ENCODE peak calls at places on chromosomes 1 and 21, in five cellular contexts. M is fibroblast of lung; T is CD8-positive, alpha-beta memory T cell; Y is CD8-positive, alpha-beta T cell; R is heart right ventricle. S is an unnamed sample. For H3K9me3 and H3K4me1, the result is how much of the 10 kb centered on the place peaks cover.

GRCh38 chr1:247360991-247361721 is 29.5 kb upstream of the ZNF496 start:
- DNase-seq in T (no peak), R (peak), M (peak), Y (no peak), S (no peak)

GRCh38 chr1:116328671-116329070 is 44.4 kb upstream of the ATP1A1 start:
- DNase-seq in R (no peak), T (no peak), M (no peak), Y (no peak), S (no peak)

GRCh38 chr1:81549588-81550127 is 251.1 kb upstream of the ADGRL2 start:
- DNase-seq in R (no peak), M (peak), T (no peak), Y (no peak), S (no peak)

GRCh38 chr1:75203415-75204277 is 69.5 kb downstream of the LHX8 start:
- DNase-seq in M (peak), R (no peak), T (no peak), Y (no peak), S (peak)

GRCh38 chr21:41926068-41926806 is 27.6 kb downstream of the C2CD2 start:
- DNase-seq in T (no peak), Y (peak), R (no peak), M (peak), S (peak)

GRCh38 chr1:56973898-56974752 is 8.3 kb upstream of the C8B start:
- DNase-seq in T (no peak), M (no peak), Y (no peak), R (no peak), S (no peak)

GRCh38 chr1:158932171-158932570 is 819 bp downstream of the PYHIN1 start:
- DNase-seq in R (no peak), T (no peak), M (no peak), Y (no peak), S (no peak)

GRCh38 chr21:46424621-46425020 is 34.1 kb upstream of the DIP2A start:
- DNase-seq in M (no peak), R (no peak), Y (peak), T (peak), S (no peak)

GRCh38 chr1:193794239-193794638 is 607.8 kb upstream of the B3GALT2 start:
- DNase-seq in M (peak), R (no peak), T (no peak), Y (no peak), S (no peak)

GRCh38 chr1:66733348-66734017 is 18.8 kb upstream of the DYNLT5 start:
- DNase-seq in R (no peak), M (peak), T (no peak), Y (no peak), S (no peak)

GRCh38 chr1:29800120-29800519 is 563.8 kb downstream of the PTPRU start:
- DNase-seq in M (no peak), T (no peak), Y (no peak), R (no peak), S (no peak)

GRCh38 chr1:100622966-100623762 is 85.2 kb downstream of the GPR88 start:
- DNase-seq in Y (no peak), T (no peak), R (no peak), M (peak), S (no peak)

GRCh38 chr1:62398377-62398776 is 38.5 kb upstream of the USP1 start:
- DNase-seq in R (no peak), Y (no peak), T (no peak), M (peak), S (no peak)

GRCh38 chr1:171286032-171286705 is 27.8 kb upstream of the FMO4 start:
- DNase-seq in T (no peak), M (peak), R (no peak), Y (no peak), S (no peak)

DNA sequence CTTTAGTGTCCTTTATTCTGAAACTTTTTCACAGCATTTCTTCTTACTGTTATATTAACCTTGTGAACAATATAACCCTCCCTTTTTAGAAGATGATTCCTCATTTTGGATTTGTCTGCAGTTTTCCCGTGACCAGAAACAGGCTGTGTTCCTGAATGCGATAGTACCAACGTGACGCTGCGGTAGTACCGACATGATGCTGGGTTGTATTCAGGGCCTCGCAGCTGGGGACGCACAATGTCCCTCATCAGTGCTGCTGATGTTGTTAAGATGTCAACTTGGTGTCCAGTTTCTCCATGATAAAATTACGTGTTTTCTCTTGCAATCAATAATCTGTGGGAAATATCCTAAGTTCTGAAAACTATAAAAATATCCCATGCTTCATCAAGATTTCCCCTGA is 761.4 kb upstream of the TPTE start:
- DNase-seq in Y (no peak), T (no peak), R (no peak), M (no peak), S (no peak)
- H3K9me3 ChIP-seq in Y (under half), T (under half), R (under half), M (under half), S (under half)

GRCh38 chr1:25993197-25993951 is 4.5 kb downstream of the PAFAH2 start:
- DNase-seq in T (no peak), Y (no peak), M (no peak), R (no peak), S (no peak)
- H3K4me1 ChIP-seq in T (half or more), Y (half or more), M (under half), R (half or more), S (under half)

DNA sequence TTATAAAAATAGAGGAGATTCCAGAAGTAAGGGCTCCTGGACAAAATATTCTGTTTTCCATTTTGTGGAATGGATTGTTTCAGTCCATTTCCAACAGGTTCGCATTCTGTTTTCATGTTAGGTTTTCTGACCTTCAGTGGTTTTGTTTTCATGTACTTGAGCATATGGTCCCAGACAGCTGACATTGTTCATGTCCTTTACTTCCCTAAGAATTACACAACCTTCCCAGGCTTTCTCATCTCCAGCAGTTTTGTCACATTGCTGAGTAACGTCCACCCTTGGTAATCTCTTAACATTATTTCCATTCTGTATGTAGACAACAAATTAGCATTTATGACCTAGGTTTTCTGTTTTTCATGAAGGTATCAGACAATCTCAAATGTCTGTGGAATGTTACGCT is 21.0 kb upstream of the ERRFI1 start:
- DNase-seq in M (peak), Y (no peak), R (no peak), T (no peak), S (no peak)
- H3K27ac ChIP-seq in M (peak), Y (no peak), R (peak), T (no peak), S (no peak)

GRCh38 chr1:214762902-214763301 is 159.9 kb downstream of the CENPF start:
- DNase-seq in M (no peak), R (no peak), T (no peak), Y (no peak), S (no peak)

GRCh38 chr1:214764502-214764901 is 161.5 kb downstream of the CENPF start:
- DNase-seq in Y (no peak), R (no peak), M (no peak), T (no peak), S (no peak)

GRCh38 chr1:214761030-214761429 is 158.0 kb downstream of the CENPF start:
- DNase-seq in T (no peak), R (no peak), M (no peak), Y (no peak), S (no peak)
- H3K9me3 ChIP-seq in T (under half), R (half or more), M (under half), Y (under half), S (under half)

GRCh38 chr1:5427026-5427613 is 565.1 kb downstream of the NPHP4 start:
- DNase-seq in M (no peak), T (no peak), Y (no peak), R (no peak), S (no peak)

GRCh38 chr1:5428391-5428790 is 563.8 kb downstream of the NPHP4 start:
- DNase-seq in T (no peak), M (no peak), Y (no peak), R (no peak), S (no peak)

GRCh38 chr1:5432436-5432835 is 559.8 kb downstream of the NPHP4 start:
- DNase-seq in M (no peak), R (no peak), Y (no peak), T (no peak), S (no peak)

GRCh38 chr1:5430136-5430535 is 562.1 kb downstream of the NPHP4 start:
- DNase-seq in Y (no peak), M (no peak), T (no peak), R (no peak), S (no peak)

DNA sequence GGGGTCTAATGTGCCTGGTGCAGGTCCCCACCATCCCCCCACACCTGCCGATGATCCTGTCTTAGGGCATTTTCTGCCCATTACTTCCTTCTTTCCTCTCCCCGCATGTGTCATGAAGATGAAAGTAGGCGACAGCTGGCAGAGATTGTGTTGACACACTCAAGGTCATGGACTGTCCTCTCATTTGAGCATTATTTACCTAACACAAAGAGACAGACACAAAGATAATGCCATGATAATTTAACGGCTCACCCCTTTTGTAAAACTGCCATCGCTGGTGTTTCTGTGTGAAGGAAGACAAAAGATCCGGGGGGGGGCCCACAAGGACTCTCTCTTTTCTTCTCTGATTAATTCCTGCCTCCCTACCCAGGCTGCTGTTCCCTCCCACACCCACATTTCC is 561.3 kb downstream of the NPHP4 start:
- DNase-seq in T (no peak), R (no peak), Y (no peak), M (no peak), S (no peak)
- H3K4me1 ChIP-seq in T (under half), R (under half), Y (under half), M (under half), S (under half)

DNA sequence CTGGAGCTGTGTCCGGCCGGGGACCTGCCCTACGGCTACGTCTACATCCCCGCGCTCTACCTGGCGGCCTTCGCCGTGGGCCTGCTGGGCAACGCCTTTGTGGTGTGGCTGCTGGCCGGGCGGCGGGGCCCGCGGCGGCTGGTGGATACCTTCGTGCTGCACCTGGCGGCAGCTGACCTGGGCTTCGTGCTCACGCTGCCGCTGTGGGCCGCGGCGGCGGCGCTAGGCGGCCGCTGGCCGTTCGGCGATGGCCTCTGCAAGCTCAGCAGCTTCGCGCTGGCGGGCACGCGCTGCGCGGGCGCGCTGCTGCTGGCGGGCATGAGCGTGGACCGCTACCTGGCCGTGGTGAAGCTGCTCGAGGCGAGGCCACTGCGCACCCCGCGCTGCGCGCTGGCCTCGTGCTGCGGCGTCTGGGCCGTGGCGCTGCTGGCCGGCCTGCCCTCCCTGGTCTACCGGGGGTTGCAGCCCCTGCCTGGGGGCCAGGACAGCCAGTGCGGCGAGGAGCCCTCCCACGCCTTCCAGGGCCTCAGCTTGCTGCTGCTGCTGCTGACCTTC is 412 bp downstream of the GPR25 start:
- DNase-seq in T (no peak), Y (no peak), R (no peak), M (no peak), S (peak)
- H3K27ac ChIP-seq in T (no peak), Y (no peak), R (no peak), M (no peak), S (no peak)

GRCh38 chr1:234437423-234438171 is 41.4 kb downstream of the TARBP1 start:
- DNase-seq in T (no peak), R (no peak), Y (no peak), M (peak), S (peak)

GRCh38 chr1:234438579-234438978 is 40.4 kb downstream of the TARBP1 start:
- DNase-seq in Y (no peak), T (no peak), M (no peak), R (no peak), S (no peak)

GRCh38 chr1:234434706-234435105 is 44.3 kb downstream of the TARBP1 start:
- DNase-seq in Y (no peak), T (no peak), M (no peak), R (no peak), S (no peak)

GRCh38 chr1:234433563-234434285 is 45.3 kb downstream of the TARBP1 start:
- DNase-seq in T (no peak), R (no peak), Y (no peak), M (peak), S (no peak)

DNA sequence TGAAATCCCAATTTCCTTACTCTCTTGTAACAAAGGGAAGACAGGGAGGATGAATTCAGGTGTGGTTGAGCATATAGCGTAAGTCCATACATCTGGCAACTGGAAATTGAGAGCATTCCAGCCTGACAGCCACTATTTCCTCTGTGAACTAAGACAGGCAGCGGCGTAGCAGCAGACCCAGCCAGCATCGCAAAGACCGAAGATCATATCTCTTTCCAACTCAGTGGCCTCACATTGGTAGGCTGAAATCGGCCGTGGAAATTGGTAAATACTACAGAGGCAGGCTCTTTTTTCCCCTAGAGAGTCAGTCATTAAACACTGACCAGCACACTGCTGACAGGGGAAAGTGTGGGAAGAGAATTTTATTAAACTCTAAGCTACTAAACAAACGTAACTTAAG is 43.4 kb downstream of the TARBP1 start:
- DNase-seq in M (no peak), Y (no peak), T (no peak), R (no peak), S (peak)
- H3K9me3 ChIP-seq in M (under half), Y (under half), T (under half), R (under half), S (under half)

DNA sequence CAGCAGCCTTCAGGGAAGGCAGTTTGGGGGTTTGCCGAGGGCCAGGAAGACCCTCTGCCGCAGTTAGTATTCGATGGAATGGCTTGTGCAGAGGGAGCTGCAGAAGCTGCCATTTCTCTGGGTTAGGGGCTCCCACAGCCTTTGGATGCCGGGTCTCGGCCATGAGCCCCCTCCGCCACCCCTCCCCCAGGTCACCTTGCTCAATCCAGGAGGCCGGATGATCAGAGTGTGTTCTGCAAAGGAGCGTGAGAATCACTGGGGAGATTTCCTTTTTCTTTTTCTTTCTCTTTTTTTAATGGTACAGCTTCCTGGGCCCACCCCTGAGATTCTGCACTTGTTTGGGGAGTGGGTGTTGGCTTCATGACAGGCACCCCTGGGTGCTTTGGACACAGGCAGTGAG is 18.2 kb downstream of the TNFRSF1B start:
- DNase-seq in M (no peak), R (no peak), Y (no peak), T (no peak), S (no peak)
- H3K4me1 ChIP-seq in M (under half), R (half or more), Y (under half), T (under half), S (under half)

DNA sequence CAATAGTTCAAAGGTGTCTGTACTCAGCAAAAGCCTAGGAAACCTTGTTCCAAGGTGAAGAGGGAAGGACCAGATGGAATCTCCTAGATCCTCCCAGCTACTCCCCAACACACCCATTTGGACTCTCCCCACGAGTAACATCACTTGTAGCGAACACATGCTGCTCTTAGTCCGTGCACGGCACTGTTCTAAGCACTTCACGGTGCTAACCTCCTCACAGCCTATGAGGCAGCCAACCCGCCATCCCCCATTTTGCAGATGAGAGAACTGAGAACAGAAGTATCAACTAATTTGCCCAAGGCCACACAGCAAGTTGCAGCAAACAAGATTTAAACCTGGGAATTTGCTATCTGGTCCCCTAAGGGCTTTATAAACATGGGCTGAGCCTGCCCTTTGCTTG is 24.3 kb downstream of the MRPL37 start:
- DNase-seq in Y (no peak), R (no peak), T (no peak), M (no peak), S (no peak)
- H3K27ac ChIP-seq in Y (no peak), R (no peak), T (no peak), M (no peak), S (no peak)

S was measured in body of pancreas.